ENCODE peak calls at places on chromosomes 11 and 22, in six cellular contexts. H is body of pancreas, E is adrenal gland, U is endodermal cell, C is HepG2, Q is psoas muscle. T is an unnamed sample. For H3K4me1, the result is how much of the 10 kb centered on the place peaks cover.

GRCh38 chr11:18203723-18204122 is 31.1 kb downstream of the MRGPRX4 start:
- DNase-seq in H (no peak), E (no peak), U (peak), C (peak), Q (no peak), T (no peak)

GRCh38 chr11:62611705-62612365 is 740 bp downstream of the EML3 start:
- DNase-seq in H (peak), E (peak), U (peak), C (no peak), Q (peak), T (peak)

GRCh38 chr11:42249956-42250355 is 790.5 kb upstream of the LRRC4C start:
- DNase-seq in H (no peak), E (no peak), U (no peak), C (no peak), Q (no peak), T (no peak)

GRCh38 chr22:17785185-17786184 is 11.2 kb upstream of the BID start:
- DNase-seq in H (peak), E (peak), U (peak), C (peak), Q (peak), T (peak)

GRCh38 chr11:27933992-27934829 is 173.7 kb downstream of the KIF18A start:
- DNase-seq in H (no peak), E (no peak), U (peak), C (no peak), Q (no peak), T (no peak)

GRCh38 chr11:96168623-96169022 is 174.4 kb downstream of the MAML2 start:
- DNase-seq in H (no peak), E (peak), U (no peak), C (no peak), Q (no peak), T (no peak)

GRCh38 chr11:9574806-9575530 is 1.5 kb downstream of the WEE1 start:
- DNase-seq in H (peak), E (peak), U (peak), C (peak), Q (peak), T (peak)

GRCh38 chr11:11148104-11148509 is 204.9 kb downstream of the CSNK2A3 start:
- DNase-seq in H (peak), E (peak), U (peak), C (no peak), Q (peak), T (peak)

GRCh38 chr22:24451162-24451561 is 23.8 kb downstream of the ADORA2A start:
- DNase-seq in H (no peak), E (no peak), U (peak), C (no peak), Q (no peak), T (no peak)

GRCh38 chr22:41181349-41182241 is 23.5 kb upstream of the L3MBTL2 start:
- DNase-seq in H (no peak), E (no peak), U (no peak), C (no peak), Q (peak), T (no peak)

GRCh38 chr11:114111369-114112042 is 52.0 kb downstream of the ZBTB16 start:
- DNase-seq in H (no peak), E (no peak), U (no peak), C (no peak), Q (no peak), T (no peak)

GRCh38 chr22:24703101-24703500 is 71.4 kb downstream of the PIWIL3 start:
- DNase-seq in H (no peak), E (peak), U (no peak), C (peak), Q (no peak), T (peak)

GRCh38 chr11:8699903-8700302 is 17.3 kb downstream of the RPL27A start:
- DNase-seq in H (peak), E (no peak), U (peak), C (peak), Q (no peak), T (no peak)

GRCh38 chr11:67265633-67266423 is 445 bp upstream of the GRK2 start:
- DNase-seq in H (peak), E (peak), U (peak), C (peak), Q (peak), T (peak)

GRCh38 chr11:106001304-106002012 is 20.6 kb downstream of the MSANTD4 start:
- DNase-seq in H (no peak), E (no peak), U (no peak), C (no peak), Q (no peak), T (no peak)

GRCh38 chr22:33018232-33018864 is 39.8 kb downstream of the SYN3 start:
- DNase-seq in H (peak), E (peak), U (peak), C (peak), Q (peak), T (peak)

GRCh38 chr11:15224466-15224865 is 109.7 kb downstream of the INSC start:
- DNase-seq in H (no peak), E (no peak), U (peak), C (no peak), Q (no peak), T (no peak)

GRCh38 chr22:32862936-32863661 is 61.6 kb downstream of the TIMP3 start:
- DNase-seq in H (no peak), E (no peak), U (no peak), C (no peak), Q (no peak), T (no peak)

GRCh38 chr11:71452354-71453020 is 516 bp upstream of the NADSYN1 start:
- DNase-seq in H (peak), E (peak), U (no peak), C (peak), Q (peak), T (peak)

GRCh38 chr11:862028-862703 is 19.5 kb downstream of the TSPAN4 start:
- DNase-seq in H (no peak), E (no peak), U (no peak), C (no peak), Q (no peak), T (peak)

GRCh38 chr22:38187413-38188212 is 6.0 kb upstream of the PLA2G6 start:
- DNase-seq in H (peak), E (no peak), U (no peak), C (peak), Q (no peak), T (no peak)

GRCh38 chr11:67273260-67273990 is 7.2 kb downstream of the GRK2 start:
- DNase-seq in H (no peak), E (no peak), U (no peak), C (no peak), Q (peak), T (no peak)

GRCh38 chr11:34602245-34602644 is 18.6 kb upstream of the EHF start:
- DNase-seq in H (peak), E (no peak), U (no peak), C (no peak), Q (no peak), T (no peak)

GRCh38 chr11:78645226-78646202 is 70.8 kb upstream of the NARS2 start:
- DNase-seq in H (peak), E (peak), U (peak), C (peak), Q (peak), T (peak)

GRCh38 chr11:66067640-66068039 is 2.4 kb upstream of the PACS1 start:
- DNase-seq in H (no peak), E (no peak), U (no peak), C (no peak), Q (no peak), T (no peak)

GRCh38 chr11:101686514-101686913 is 102.7 kb upstream of the TRPC6 start:
- DNase-seq in H (no peak), E (no peak), U (no peak), C (no peak), Q (no peak), T (no peak)

GRCh38 chr22:28903719-28904118 is 20.3 kb downstream of the ZNRF3 start:
- DNase-seq in H (peak), E (peak), U (peak), C (no peak), Q (no peak), T (no peak)

GRCh38 chr22:28906312-28906711 is 22.9 kb downstream of the ZNRF3 start:
- DNase-seq in H (no peak), E (no peak), U (no peak), C (no peak), Q (no peak), T (no peak)

GRCh38 chr22:28904211-28904808 is 20.9 kb downstream of the ZNRF3 start:
- DNase-seq in H (no peak), E (no peak), U (no peak), C (no peak), Q (no peak), T (no peak)

GRCh38 chr22:28907311-28908008 is 24.1 kb downstream of the ZNRF3 start:
- DNase-seq in H (no peak), E (peak), U (no peak), C (no peak), Q (no peak), T (no peak)

GRCh38 chr22:28905433-28905832 is 22.1 kb downstream of the ZNRF3 start:
- DNase-seq in H (no peak), E (no peak), U (no peak), C (no peak), Q (no peak), T (no peak)
- H3K4me1 ChIP-seq in H (half or more), E (half or more), U (under half), C (half or more), Q (half or more), T (half or more)

DNA sequence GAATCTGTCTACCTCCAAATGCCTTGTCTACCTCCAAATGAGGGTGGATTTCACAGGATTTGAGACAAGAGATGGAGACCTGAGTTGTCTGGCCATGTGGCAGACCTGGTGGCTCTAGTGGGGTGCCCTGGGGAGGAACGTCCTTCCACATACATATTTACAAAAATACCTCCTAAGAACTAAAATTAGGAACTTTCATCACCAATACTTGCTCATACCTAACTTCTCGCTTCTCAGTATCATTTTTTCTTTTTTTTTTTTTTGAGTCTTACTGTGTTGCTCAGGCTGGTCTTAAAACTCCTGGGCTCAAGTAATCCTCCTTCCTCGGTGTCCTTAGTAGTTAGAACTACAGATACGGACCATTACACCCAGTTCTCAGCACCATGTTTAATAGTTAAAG is 117.9 kb downstream of the MED15 start:
- DNase-seq in H (no peak), E (no peak), U (no peak), C (no peak), Q (no peak), T (no peak)
- H3K4me3 ChIP-seq in H (no peak), E (no peak), U (no peak), C (no peak), Q (no peak), T (no peak)

GRCh38 chr11:44823006-44823405 is 96.2 kb downstream of the TSPAN18 start:
- DNase-seq in H (no peak), E (no peak), U (peak), C (no peak), Q (no peak), T (no peak)
- TF ChIP-seq CTCF in H (no peak), E (no peak), U (peak), C (peak), Q (no peak), T (no peak)

GRCh38 chr22:42884616-42885375 is 27.7 kb upstream of the ARFGAP3 start:
- DNase-seq in H (no peak), E (no peak), U (no peak), C (no peak), Q (no peak), T (no peak)

GRCh38 chr22:42883121-42883520 is 26.0 kb upstream of the ARFGAP3 start:
- DNase-seq in H (no peak), E (peak), U (no peak), C (no peak), Q (no peak), T (no peak)

GRCh38 chr22:42883970-42884369 is 26.9 kb upstream of the ARFGAP3 start:
- DNase-seq in H (no peak), E (no peak), U (no peak), C (no peak), Q (no peak), T (no peak)

GRCh38 chr22:42887114-42887513 is 30.0 kb upstream of the ARFGAP3 start:
- DNase-seq in H (no peak), E (no peak), U (no peak), C (no peak), Q (no peak), T (no peak)

DNA sequence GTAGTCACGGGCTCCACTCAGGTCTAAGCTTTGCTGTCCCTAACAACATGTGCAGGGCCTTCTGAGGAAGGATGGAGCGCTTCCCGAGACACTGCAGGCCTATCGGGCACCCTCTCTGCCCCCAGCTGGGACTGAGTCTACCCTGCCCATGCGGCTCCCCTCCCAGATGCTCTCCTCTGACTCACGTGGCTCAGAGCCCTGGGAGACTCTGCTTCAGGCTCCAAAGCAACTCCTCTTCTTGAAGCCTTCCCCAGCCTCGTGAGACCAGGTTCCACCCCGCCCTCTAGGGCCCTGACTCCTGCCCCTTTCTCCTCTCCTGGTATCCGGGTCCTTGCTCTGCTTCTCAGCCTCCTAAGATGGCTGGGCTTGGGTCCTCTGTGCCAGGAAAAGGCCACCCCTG is 28.4 kb upstream of the ARFGAP3 start:
- DNase-seq in H (no peak), E (peak), U (no peak), C (no peak), Q (no peak), T (no peak)
- H3K4me1 ChIP-seq in H (half or more), E (under half), U (under half), C (under half), Q (under half), T (half or more)

GRCh38 chr11:94130589-94131362 is 2.1 kb downstream of the PANX1 start:
- DNase-seq in H (no peak), E (no peak), U (no peak), C (no peak), Q (no peak), T (no peak)
- H3K4me3 ChIP-seq in H (no peak), E (no peak), U (peak), C (peak), Q (peak), T (peak)

GRCh38 chr11:131906963-131907362 is 536.5 kb downstream of the NTM start:
- DNase-seq in H (no peak), E (no peak), U (no peak), C (no peak), Q (no peak), T (no peak)
- TF ChIP-seq CTCF in H (no peak), E (no peak), U (peak), C (no peak), Q (no peak), T (peak)

GRCh38 chr11:19642185-19642591 is 70.4 kb upstream of the NAV2 start:
- DNase-seq in H (no peak), E (no peak), U (no peak), C (no peak), Q (peak), T (peak)
- H3K4me1 ChIP-seq in H (under half), E (under half), U (under half), C (under half), Q (under half), T (under half)

GRCh38 chr11:84794663-84795443 is 832.3 kb downstream of the DLG2 start:
- DNase-seq in H (no peak), E (no peak), U (no peak), C (no peak), Q (no peak), T (no peak)
- H3K4me3 ChIP-seq in H (no peak), E (no peak), U (no peak), C (no peak), Q (no peak), T (no peak)